ENCODE peak calls at places on chromosomes 11 and 22, in five cellular contexts. J, C, O, R and G are unnamed samples.

GRCh38 chr11:123203471-123203870 is 8.4 kb upstream of the CLMP start:
- DNase-seq in J (no peak), C (no peak), O (no peak), R (no peak), G (no peak)

GRCh38 chr11:119776031-119776636 is 47.1 kb upstream of the NECTIN1 start:
- DNase-seq in J (no peak), C (no peak), O (no peak), R (no peak), G (no peak)

GRCh38 chr22:28759861-28760560 is 12.5 kb upstream of the CCDC117 start:
- DNase-seq in J (no peak), C (peak), O (peak), R (no peak), G (no peak)

GRCh38 chr22:36102995-36103394 is 57.6 kb downstream of the APOL3 start:
- DNase-seq in J (no peak), C (no peak), O (no peak), R (no peak), G (no peak)

GRCh38 chr22:21797444-21798221 is 62.0 kb upstream of the YPEL1 start:
- DNase-seq in J (no peak), C (peak), O (peak), R (no peak), G (peak)

GRCh38 chr11:95255523-95256165 is 24.6 kb upstream of the SESN3 start:
- DNase-seq in J (no peak), C (no peak), O (no peak), R (no peak), G (no peak)

GRCh38 chr22:29715240-29715639 is 4.6 kb upstream of the CABP7 start:
- DNase-seq in J (no peak), C (no peak), O (no peak), R (no peak), G (no peak)

GRCh38 chr11:118396097-118396501 is 5.3 kb upstream of the ATP5MG start:
- DNase-seq in J (no peak), C (no peak), O (no peak), R (no peak), G (no peak)

GRCh38 chr11:117816151-117816741 is 8.3 kb downstream of the FXYD2 start:
- DNase-seq in J (peak), C (peak), O (no peak), R (peak), G (peak)

GRCh38 chr11:2277933-2278523 is 7.6 kb upstream of the ASCL2 start:
- DNase-seq in J (no peak), C (no peak), O (no peak), R (no peak), G (no peak)

GRCh38 chr11:299081-299891 is at the start of gene IFITM5:
- DNase-seq in J (no peak), C (no peak), O (no peak), R (peak), G (no peak)

GRCh38 chr11:57674251-57674650 is 6.3 kb downstream of the ZDHHC5 start:
- DNase-seq in J (no peak), C (no peak), O (no peak), R (no peak), G (no peak)

GRCh38 chr22:23260645-23261581 is 80.6 kb downstream of the BCR start:
- DNase-seq in J (no peak), C (no peak), O (no peak), R (no peak), G (no peak)

GRCh38 chr11:119880143-119880542 is 151.1 kb upstream of the NECTIN1 start:
- DNase-seq in J (no peak), C (no peak), O (no peak), R (no peak), G (no peak)

GRCh38 chr11:67056267-67056639 is 394 bp upstream of the RHOD start:
- DNase-seq in J (no peak), C (no peak), O (no peak), R (no peak), G (no peak)

GRCh38 chr11:115396533-115396932 is 107.7 kb downstream of the CADM1 start:
- DNase-seq in J (no peak), C (no peak), O (no peak), R (no peak), G (no peak)

DNA sequence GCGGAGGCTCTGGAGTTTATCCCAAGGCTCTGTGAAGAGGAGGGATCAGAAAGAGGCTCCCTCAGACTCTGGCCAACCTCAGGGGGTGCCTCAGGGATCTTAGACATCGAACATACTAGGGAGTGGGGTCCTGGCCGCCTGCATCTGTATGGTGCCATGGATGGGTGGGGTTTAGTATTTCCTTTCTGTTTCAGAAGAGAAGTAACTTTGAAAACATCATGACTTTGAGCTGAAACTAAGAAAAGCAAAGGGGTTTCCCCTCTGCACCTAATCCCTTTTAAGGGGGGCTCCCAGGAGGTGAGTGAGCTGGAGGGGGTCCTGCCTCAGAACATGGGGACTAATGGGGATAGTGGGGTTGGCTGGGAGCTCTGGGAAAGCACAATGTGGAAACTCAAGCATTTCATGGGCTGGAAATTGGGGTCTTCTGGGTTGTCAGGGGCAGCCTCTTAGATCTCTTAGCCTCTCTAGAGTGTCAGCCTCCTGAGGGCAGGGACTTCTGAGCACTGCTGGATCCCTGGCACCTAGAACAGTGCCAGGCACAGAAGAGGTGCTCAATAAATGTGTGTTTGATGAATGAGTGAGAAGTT is 11.8 kb upstream of the SSTR3 start:
- DNase-seq in J (no peak), C (no peak), O (no peak), R (no peak), G (no peak)
- H3K4me3 ChIP-seq in J (no peak), C (no peak), O (no peak), R (no peak), G (no peak)

GRCh38 chr11:133425245-133425644 is 107.1 kb downstream of the OPCML start:
- DNase-seq in J (no peak), C (no peak), O (no peak), R (no peak), G (no peak)
- H3K4me3 ChIP-seq in J (no peak), C (no peak), O (no peak), R (no peak), G (no peak)

DNA sequence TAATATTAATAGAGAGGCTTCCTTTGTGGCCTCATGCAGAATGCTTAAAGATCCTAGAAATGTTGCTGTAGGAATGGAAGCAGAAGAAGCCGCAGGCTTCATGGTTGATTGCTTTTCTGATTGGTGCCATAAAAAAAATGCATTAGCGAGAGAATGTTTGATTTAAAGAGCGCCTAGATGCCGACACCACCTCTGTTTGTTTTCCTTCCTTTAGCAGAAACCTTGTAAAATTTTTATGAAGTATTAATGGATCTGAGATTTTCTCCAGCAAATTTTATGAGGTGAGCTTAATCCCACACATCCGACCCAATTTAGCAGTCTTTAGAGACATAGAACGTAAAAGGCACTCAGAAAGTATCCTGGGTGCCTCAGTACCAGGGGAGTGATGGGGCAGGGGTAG is 587.5 kb downstream of the NTM start:
- DNase-seq in J (no peak), C (no peak), O (no peak), R (no peak), G (no peak)
- H3K4me3 ChIP-seq in J (no peak), C (no peak), O (no peak), R (no peak), G (no peak)

GRCh38 chr11:82450996-82451395 is 282.7 kb downstream of the FAM181B start:
- DNase-seq in J (no peak), C (no peak), O (no peak), R (no peak), G (no peak)
- H3K4me3 ChIP-seq in J (no peak), C (no peak), O (no peak), R (no peak), G (no peak)

DNA sequence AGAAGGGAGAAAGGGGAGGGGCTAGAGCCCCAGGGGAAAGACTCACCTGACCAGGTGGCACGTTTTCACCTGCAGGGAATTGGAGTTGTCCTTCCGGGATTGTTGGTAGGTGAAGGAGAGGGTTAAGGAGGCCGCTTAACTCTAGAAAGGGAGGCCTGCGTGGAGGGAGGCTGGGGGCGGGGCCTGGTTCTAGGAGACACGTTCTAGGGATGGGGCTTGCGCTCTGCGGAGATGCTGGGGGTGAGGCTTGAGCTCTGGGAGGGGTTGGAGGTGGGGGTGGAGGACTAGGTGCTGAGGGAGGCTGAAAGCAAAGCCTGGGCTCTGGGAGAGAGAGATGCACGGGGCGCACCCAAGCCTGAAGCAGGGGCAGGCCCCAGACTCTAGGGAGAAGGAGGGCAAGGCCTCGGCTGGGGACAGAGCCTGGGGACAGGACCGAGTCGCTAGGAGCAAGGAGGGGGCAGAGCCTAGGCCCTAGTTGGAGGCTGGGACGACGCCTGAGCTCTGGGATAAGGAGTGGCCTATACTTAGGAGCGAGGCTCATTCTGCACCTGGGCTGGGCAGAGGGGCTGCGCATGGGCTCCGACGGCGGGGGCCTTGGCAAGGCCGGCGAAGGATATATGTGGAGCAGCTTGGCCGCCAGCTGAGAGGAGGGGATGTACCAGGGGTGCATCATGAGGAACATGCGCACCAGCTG is 2.4 kb downstream of the RASGRP2 start:
- DNase-seq in J (no peak), C (no peak), O (no peak), R (no peak), G (no peak)
- H3K4me3 ChIP-seq in J (no peak), C (no peak), O (peak), R (peak), G (no peak)

GRCh38 chr11:18383388-18384156 is 10.8 kb upstream of the LDHA start:
- DNase-seq in J (peak), C (peak), O (peak), R (peak), G (peak)
- H3K4me3 ChIP-seq in J (peak), C (no peak), O (no peak), R (no peak), G (peak)